ENCODE peak calls at places on chromosomes 7 and 10, in eight cellular contexts. Q is SW 1271; H is anterior cingulate cortex; S is choroid plexus epithelial cell; C is stimulated activated naive CD8-positive, alpha-beta T cell treated with anti-CD3 and anti-CD28 coated beads, Interleukin-15, Interleukin-2, amounts not matched to agents 100 U/mL and 50 U/mL, for 24 hours; M is HTR-8/SVneo; B is fibroblast of the conjunctiva; Z is activated CD4-positive, alpha-beta T cell treated with anti-CD3 and anti-CD28 coated beads, Interleukin-2, amount 10 ng/mL, durations not matched to agents 7 days and 5 days. K is an unnamed sample.

GRCh38 chr7:69868921-69869320 is 270.6 kb downstream of the AUTS2 start:
- DNase-seq in C (no peak), B (no peak), M (no peak), Q (no peak), S (peak; percentile 1), Z (no peak), H (no peak), K (no peak)

GRCh38 chr7:121608785-121609184 is 212.7 kb upstream of the FAM3C start:
- DNase-seq in Z (no peak), Q (no peak), C (no peak), B (no peak), S (no peak), M (no peak), H (no peak), K (no peak)

GRCh38 chr7:104444019-104444418 is 115.6 kb downstream of the LHFPL3 start:
- DNase-seq in C (no peak), B (no peak), S (no peak), M (no peak), H (no peak), Z (no peak), Q (no peak), K (no peak)

GRCh38 chr7:55254596-55255500 is 110.3 kb upstream of the LANCL2 start:
- DNase-seq in Q (peak; percentile 62), Z (peak; percentile 50), S (peak; percentile 76), M (peak; percentile 84), B (peak; percentile 43), C (peak; percentile 83), H (peak; percentile 70), K (peak; percentile 92)

GRCh38 chr7:88217675-88218427 is 2.0 kb downstream of the SRI start:
- DNase-seq in M (no peak), S (no peak), C (no peak), Z (peak; percentile 37), H (no peak), B (no peak), Q (no peak), K (peak; percentile 81)

GRCh38 chr7:149147730-149148653 is 739 bp downstream of the ZNF398 start:
- DNase-seq in B (no peak), S (peak; percentile 44), M (peak; percentile 22), C (peak; percentile 69), Q (peak; percentile 35), H (peak; percentile 48), Z (peak; percentile 66), K (peak; percentile 74)

GRCh38 chr7:17408245-17408903 is 109.9 kb downstream of the AHR start:
- DNase-seq in B (peak; percentile 84), M (peak; percentile 63), S (peak; percentile 97), Q (peak; percentile 96), H (no peak), C (no peak), Z (no peak), K (no peak)

GRCh38 chr7:106140406-106141173 is 28.5 kb upstream of the SYPL1 start:
- DNase-seq in Z (no peak), H (no peak), S (no peak), M (no peak), Q (no peak), B (no peak), C (no peak), K (no peak)

GRCh38 chr10:132810141-132810806 is 24.3 kb upstream of the NKX6-2 start:
- DNase-seq in Q (no peak), Z (no peak), S (no peak), M (no peak), C (no peak), H (no peak), B (no peak), K (no peak)

GRCh38 chr10:48454302-48455054 is 148.0 kb downstream of the MAPK8 start:
- DNase-seq in Z (no peak), M (no peak), B (no peak), Q (no peak), C (no peak), S (peak; percentile 23), H (no peak), K (peak; percentile 10)

GRCh38 chr7:151272410-151272809 is 23.9 kb upstream of the SMARCD3 start:
- DNase-seq in Q (no peak), S (no peak), H (no peak), B (no peak), Z (no peak), C (no peak), M (no peak), K (no peak)

GRCh38 chr10:66238343-66238742 is 687.5 kb upstream of the LRRTM3 start:
- DNase-seq in H (no peak), C (no peak), Q (no peak), S (no peak), M (no peak), Z (no peak), B (no peak), K (no peak)

GRCh38 chr10:88642254-88642653 is 22.0 kb upstream of the LIPF start:
- DNase-seq in C (no peak), B (no peak), Z (no peak), Q (no peak), H (no peak), S (no peak), M (no peak), K (no peak)

GRCh38 chr7:155214328-155214986 is 83.2 kb upstream of the INSIG1 start:
- DNase-seq in Q (no peak), M (no peak), B (no peak), C (no peak), Z (no peak), S (no peak), H (no peak), K (no peak)

GRCh38 chr10:68105820-68106219 is 3.5 kb upstream of the MYPN start:
- DNase-seq in M (peak; percentile 46), Z (no peak), S (peak; percentile 58), C (no peak), B (no peak), H (no peak), Q (no peak), K (no peak)

GRCh38 chr10:34884272-34884952 is 69.3 kb upstream of the PARD3 start:
- DNase-seq in H (no peak), C (no peak), M (no peak), Q (no peak), B (no peak), Z (no peak), S (no peak), K (no peak)

GRCh38 chr7:155418941-155419755 is 38.8 kb upstream of the EN2 start:
- DNase-seq in C (no peak), Z (no peak), S (no peak), Q (no peak), M (no peak), B (no peak), H (no peak), K (no peak)

GRCh38 chr10:123553810-123554430 is 112.2 kb upstream of the GPR26 start:
- DNase-seq in S (no peak), C (no peak), Q (no peak), H (no peak), B (no peak), Z (no peak), M (no peak), K (no peak)

GRCh38 chr7:21941570-21942224 is 4.0 kb downstream of the CDCA7L start:
- DNase-seq in S (peak; percentile 30), B (no peak), M (no peak), H (no peak), C (no peak), Z (no peak), Q (no peak), K (peak; percentile 57)

GRCh38 chr10:113576853-113577252 is 24.0 kb downstream of the HABP2 start:
- DNase-seq in S (peak; percentile 39), Q (no peak), M (no peak), Z (peak; percentile 22), H (no peak), B (no peak), C (peak; percentile 24), K (no peak)

GRCh38 chr10:18437486-18437885 is 213.9 kb downstream of the NSUN6 start:
- DNase-seq in Z (no peak), Q (no peak), S (peak; percentile 4), B (no peak), M (no peak), C (no peak), H (no peak), K (no peak)

GRCh38 chr7:118280319-118281012 is 56.0 kb downstream of the ANKRD7 start:
- DNase-seq in S (peak; percentile 24), H (no peak), B (no peak), M (no peak), C (no peak), Q (no peak), Z (no peak), K (no peak)

GRCh38 chr10:91024541-91024940 is 103.7 kb upstream of the ANKRD1 start:
- DNase-seq in S (no peak), Z (no peak), H (no peak), M (no peak), C (no peak), B (no peak), Q (no peak), K (no peak)

K was measured in GM20000.